ENCODE peak calls at places on chromosome 6, in five cellular contexts. P is aorta; T is CD8-positive, alpha-beta T cell; L is A549; U is GM23248. V is an unnamed sample. For H3K4me1, the result is how much of the 10 kb centered on the place peaks cover.

GRCh38 chr6:137819740-137820139 is 47.3 kb upstream of the TNFAIP3 start:
- DNase-seq in P (no peak), U (no peak), L (no peak), T (no peak), V (no peak)

GRCh38 chr6:144646066-144646800 is 361.1 kb downstream of the UTRN start:
- DNase-seq in P (no peak), L (no peak), T (no peak), U (peak), V (no peak)

GRCh38 chr6:92589970-92590369 is 829.4 kb downstream of the EPHA7 start:
- DNase-seq in T (no peak), L (no peak), U (no peak), P (no peak), V (no peak)

GRCh38 chr6:133621751-133622150 is 267.2 kb upstream of the TCF21 start:
- DNase-seq in P (no peak), U (peak), T (no peak), L (no peak), V (no peak)

GRCh38 chr6:70398783-70399730 is 14.3 kb upstream of the FAM135A start:
- DNase-seq in L (peak), T (no peak), P (no peak), U (peak), V (no peak)

GRCh38 chr6:107637316-107637715 is 147.4 kb downstream of the SOBP start:
- DNase-seq in U (no peak), P (no peak), L (no peak), T (no peak), V (no peak)

GRCh38 chr6:120786682-120787081 is 547.6 kb downstream of the TBC1D32 start:
- DNase-seq in T (no peak), L (no peak), U (no peak), P (no peak), V (no peak)

GRCh38 chr6:10561566-10562088 is 40.5 kb downstream of the GCNT2 start:
- DNase-seq in P (no peak), L (no peak), U (no peak), T (no peak), V (no peak)

GRCh38 chr6:150201791-150202329 is 59.0 kb downstream of the PPP1R14C start:
- DNase-seq in T (no peak), P (no peak), L (no peak), U (no peak), V (no peak)

GRCh38 chr6:131519670-131520436 is 53.2 kb upstream of the ARG1 start:
- DNase-seq in T (no peak), U (peak), L (peak), P (no peak), V (peak)

GRCh38 chr6:133761706-133762105 is 127.2 kb upstream of the TCF21 start:
- DNase-seq in L (no peak), P (no peak), T (no peak), U (peak), V (no peak)

GRCh38 chr6:166595061-166595780 is 8.7 kb upstream of the RAMACL start:
- DNase-seq in T (no peak), P (no peak), L (no peak), U (peak), V (no peak)

GRCh38 chr6:166488081-166488685 is 98.3 kb downstream of the RAMACL start:
- DNase-seq in U (peak), P (peak), L (no peak), T (peak), V (no peak)

GRCh38 chr6:167789358-167789757 is 37.4 kb upstream of the AFDN start:
- DNase-seq in T (no peak), U (no peak), L (no peak), P (no peak), V (no peak)

GRCh38 chr6:32153835-32154513 is at the start of gene PPT2:
- DNase-seq in P (peak), T (peak), L (peak), U (peak), V (peak)

GRCh38 chr6:32153252-32153834 is 598 bp upstream of the PPT2 start:
- DNase-seq in T (no peak), L (peak), U (no peak), P (peak), V (no peak)

GRCh38 chr6:32156891-32157290 is 3.0 kb downstream of the PPT2 start:
- DNase-seq in U (no peak), T (no peak), L (no peak), P (peak), V (no peak)

GRCh38 chr6:32152414-32153251 is 894 bp upstream of the PRRT1 start:
- DNase-seq in U (peak), L (no peak), P (peak), T (no peak), V (peak)

GRCh38 chr6:32154514-32155161 is 697 bp downstream of the PPT2 start:
- DNase-seq in L (peak), P (peak), U (peak), T (peak), V (peak)
- H3K4me1 ChIP-seq in L (under half), P (under half), U (under half), T (under half), V (under half)

DNA sequence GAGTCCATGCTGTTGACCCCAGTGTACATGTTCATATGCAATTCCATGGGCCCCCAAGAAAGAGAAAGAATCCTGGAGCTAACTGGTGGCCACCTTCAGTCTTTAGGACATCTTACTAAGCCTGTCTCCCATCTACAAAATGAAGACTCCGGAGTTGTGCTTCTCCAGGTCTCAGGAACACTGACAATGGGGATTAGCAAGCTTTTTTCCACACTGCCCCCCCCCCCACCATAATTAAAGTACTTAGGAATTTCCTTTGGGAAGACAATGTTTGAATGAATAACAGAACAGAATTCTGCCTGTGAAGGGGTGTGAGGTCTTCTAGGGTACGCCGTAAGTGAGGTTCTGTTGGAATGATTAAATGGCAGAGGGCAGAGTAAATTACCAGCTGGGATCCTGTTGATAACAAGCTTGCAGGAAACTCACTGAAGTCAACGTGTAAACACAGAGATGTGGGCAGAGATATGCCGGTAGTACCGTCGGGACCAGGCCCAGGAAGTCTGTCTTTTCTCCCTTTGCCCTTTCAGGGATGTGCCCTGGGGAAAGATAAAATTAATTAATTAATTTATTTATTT is 63.1 kb downstream of the ANKRD6 start:
- DNase-seq in T (no peak), L (no peak), P (no peak), U (no peak), V (no peak)
- H3K4me1 ChIP-seq in T (under half), L (under half), P (under half), U (under half), V (under half)

DNA sequence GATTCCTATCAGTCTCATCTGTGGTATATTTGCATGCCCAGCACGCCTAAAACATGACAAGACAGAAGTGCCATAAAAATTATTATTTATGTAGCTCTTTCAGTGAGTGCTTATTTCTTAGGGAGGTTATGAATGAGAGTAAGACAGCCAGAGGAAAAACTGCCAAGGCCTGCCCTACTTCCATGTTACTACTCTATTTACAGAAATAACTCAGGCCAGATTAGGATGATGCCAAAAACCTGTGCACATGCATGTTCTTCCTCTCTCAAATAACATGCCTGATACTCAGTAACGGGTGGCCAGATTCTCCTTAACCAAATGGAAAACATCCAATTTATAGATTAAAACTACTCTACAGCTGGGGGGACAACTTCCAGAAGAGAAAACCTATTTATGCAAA is 45.7 kb downstream of the ILRUN start:
- DNase-seq in U (no peak), T (no peak), L (no peak), P (no peak), V (no peak)
- H3K4me1 ChIP-seq in U (under half), T (under half), L (under half), P (under half), V (under half)

GRCh38 chr6:41549673-41550072 is 3.5 kb downstream of the FOXP4 start:
- DNase-seq in L (no peak), T (no peak), U (no peak), P (no peak), V (no peak)
- H3K4me1 ChIP-seq in L (under half), T (under half), U (under half), P (under half), V (under half)

V was measured in SJCRH30.